ENCODE peak calls at places on chromosomes 4 and X, in four cellular contexts. W is activated naive CD4-positive, alpha-beta T cell treated with anti-CD3 and anti-CD28 coated beads, Interleukin-2, amount 10 ng/mL, durations not matched to agents 7 days and 5 days; I is stimulated activated CD4-positive, alpha-beta T cell treated with anti-CD3 and anti-CD28 coated beads, Interleukin-2, amount 100 ng/mL, for 48 hours; S is cardiac muscle cell. L is an unnamed sample.

GRCh38 chrX:20594985-20595384 is 328.3 kb upstream of the RPS6KA3 start:
- DNase-seq in I (no peak), W (no peak), S (peak; percentile 19), L (no peak)

GRCh38 chr4:85842540-85842939 is 367.6 kb downstream of the ARHGAP24 start:
- DNase-seq in S (peak; percentile 26), I (no peak), W (no peak), L (no peak)

GRCh38 chr4:1960170-1960825 is 48.5 kb downstream of the NELFA start:
- DNase-seq in S (peak; percentile 34), I (no peak), W (no peak), L (no peak)

GRCh38 chrX:101668143-101668542 is 8.5 kb upstream of the ARMCX2 start:
- DNase-seq in I (no peak), W (no peak), S (no peak), L (no peak)

GRCh38 chrX:66163849-66164401 is at the start of gene HEPH:
- DNase-seq in S (peak; percentile 64), W (no peak), I (no peak), L (no peak)

GRCh38 chr4:165873298-165874071 is 448 bp downstream of the TLL1 start:
- DNase-seq in W (no peak), I (no peak), S (peak; percentile 44), L (peak; percentile 78)

GRCh38 chr4:112905728-112906127 is 143.7 kb upstream of the ANK2 start:
- DNase-seq in W (no peak), S (no peak), I (no peak), L (no peak)

GRCh38 chrX:17361620-17362019 is 13.4 kb upstream of the NHS start:
- DNase-seq in I (no peak), S (no peak), W (no peak), L (peak; percentile 30)

GRCh38 chr4:110165382-110166285 is 32.8 kb downstream of the ELOVL6 start:
- DNase-seq in S (peak; percentile 42), W (peak; percentile 79), I (peak; percentile 49), L (peak; percentile 36)

GRCh38 chr4:19791422-19792113 is 460.1 kb upstream of the SLIT2 start:
- DNase-seq in W (no peak), I (no peak), S (peak; percentile 59), L (no peak)

L was measured in D341Med.